ENCODE peak calls at places on chromosomes 13 and 19, in ten cellular contexts. I is endothelial cell of umbilical vein, C is IMR-90, F is astrocyte, W is OCI-LY7, N is H9, H is fibroblast of lung, G is mesenchymal stem cell, V is GM23248, R is A549. K is an unnamed sample.

GRCh38 chr13:99124695-99125334 is 75.8 kb upstream of the UBAC2 start:
- DNase-seq in I (peak), C (peak), F (peak), W (peak), N (no peak), H (peak), G (peak), V (peak), R (peak), K (no peak)

GRCh38 chr19:55179570-55180484 is at the start of gene SYT5:
- DNase-seq in I (no peak), C (no peak), F (no peak), W (peak), N (peak), H (no peak), G (no peak), V (peak), R (peak), K (peak)

GRCh38 chr13:96677029-96677428 is 317.2 kb downstream of the OXGR1 start:
- DNase-seq in I (no peak), C (no peak), F (no peak), W (no peak), N (no peak), H (no peak), G (no peak), V (no peak), R (no peak), K (no peak)

GRCh38 chr13:28744656-28745055 is 25.9 kb upstream of the SLC46A3 start:
- DNase-seq in I (no peak), C (no peak), F (no peak), W (no peak), N (no peak), H (no peak), G (no peak), V (no peak), R (no peak), K (no peak)

GRCh38 chr13:99655351-99656091 is 154.2 kb downstream of the TM9SF2 start:
- DNase-seq in I (no peak), C (peak), F (peak), W (no peak), N (no peak), H (peak), G (peak), V (peak), R (peak), K (no peak)

GRCh38 chr13:22077764-22078163 is 406.9 kb downstream of the FGF9 start:
- DNase-seq in I (no peak), C (no peak), F (no peak), W (no peak), N (no peak), H (no peak), G (no peak), V (no peak), R (no peak), K (no peak)

GRCh38 chr19:4172861-4173473 is 9.4 kb downstream of the SIRT6 start:
- DNase-seq in I (no peak), C (peak), F (no peak), W (no peak), N (peak), H (peak), G (peak), V (peak), R (peak), K (peak)

GRCh38 chr13:75365724-75366173 is 116.2 kb downstream of the TBC1D4 start:
- DNase-seq in I (peak), C (peak), F (peak), W (peak), N (no peak), H (peak), G (peak), V (peak), R (peak), K (no peak)

GRCh38 chr19:13024958-13025653 is 29.8 kb downstream of the NFIX start:
- DNase-seq in I (peak), C (no peak), F (no peak), W (no peak), N (peak), H (peak), G (no peak), V (peak), R (no peak), K (no peak)

GRCh38 chr19:35773020-35773809 is 2.1 kb upstream of the ARHGAP33 start:
- DNase-seq in I (no peak), C (peak), F (peak), W (no peak), N (no peak), H (peak), G (peak), V (peak), R (peak), K (peak)

GRCh38 chr13:72456486-72456885 is 270.9 kb downstream of the MZT1 start:
- DNase-seq in I (no peak), C (no peak), F (no peak), W (no peak), N (no peak), H (no peak), G (no peak), V (no peak), R (no peak), K (no peak)

GRCh38 chr13:33194820-33195692 is 90.5 kb downstream of the STARD13 start:
- DNase-seq in I (peak), C (peak), F (peak), W (no peak), N (no peak), H (peak), G (peak), V (peak), R (no peak), K (no peak)

GRCh38 chr13:29496241-29496712 is 99.2 kb downstream of the SLC7A1 start:
- DNase-seq in I (no peak), C (no peak), F (no peak), W (peak), N (no peak), H (no peak), G (no peak), V (no peak), R (no peak), K (peak)

GRCh38 chr19:13506550-13506878 is 235 bp upstream of the CACNA1A start:
- DNase-seq in I (no peak), C (peak), F (no peak), W (no peak), N (no peak), H (peak), G (no peak), V (peak), R (no peak), K (no peak)

GRCh38 chr13:97491452-97491851 is 57.5 kb downstream of the RAP2A start:
- DNase-seq in I (no peak), C (no peak), F (no peak), W (no peak), N (no peak), H (no peak), G (no peak), V (no peak), R (no peak), K (no peak)

GRCh38 chr19:49106648-49107135 is 7.5 kb upstream of the LIN7B start:
- DNase-seq in I (peak), C (peak), F (no peak), W (peak), N (peak), H (peak), G (peak), V (peak), R (peak), K (peak)

GRCh38 chr19:18669883-18670282 is 13.6 kb upstream of the CRTC1 start:
- DNase-seq in I (no peak), C (no peak), F (no peak), W (no peak), N (no peak), H (no peak), G (no peak), V (no peak), R (no peak), K (no peak)

GRCh38 chr19:18672606-18673337 is 10.7 kb upstream of the CRTC1 start:
- DNase-seq in I (peak), C (peak), F (peak), W (peak), N (peak), H (peak), G (peak), V (peak), R (no peak), K (no peak)

GRCh38 chr19:18670313-18670712 is 13.2 kb upstream of the CRTC1 start:
- DNase-seq in I (no peak), C (no peak), F (no peak), W (no peak), N (no peak), H (no peak), G (no peak), V (no peak), R (no peak), K (no peak)

GRCh38 chr19:18672044-18672451 is 11.4 kb upstream of the CRTC1 start:
- DNase-seq in I (no peak), C (no peak), F (no peak), W (no peak), N (no peak), H (no peak), G (no peak), V (no peak), R (no peak), K (no peak)

DNA sequence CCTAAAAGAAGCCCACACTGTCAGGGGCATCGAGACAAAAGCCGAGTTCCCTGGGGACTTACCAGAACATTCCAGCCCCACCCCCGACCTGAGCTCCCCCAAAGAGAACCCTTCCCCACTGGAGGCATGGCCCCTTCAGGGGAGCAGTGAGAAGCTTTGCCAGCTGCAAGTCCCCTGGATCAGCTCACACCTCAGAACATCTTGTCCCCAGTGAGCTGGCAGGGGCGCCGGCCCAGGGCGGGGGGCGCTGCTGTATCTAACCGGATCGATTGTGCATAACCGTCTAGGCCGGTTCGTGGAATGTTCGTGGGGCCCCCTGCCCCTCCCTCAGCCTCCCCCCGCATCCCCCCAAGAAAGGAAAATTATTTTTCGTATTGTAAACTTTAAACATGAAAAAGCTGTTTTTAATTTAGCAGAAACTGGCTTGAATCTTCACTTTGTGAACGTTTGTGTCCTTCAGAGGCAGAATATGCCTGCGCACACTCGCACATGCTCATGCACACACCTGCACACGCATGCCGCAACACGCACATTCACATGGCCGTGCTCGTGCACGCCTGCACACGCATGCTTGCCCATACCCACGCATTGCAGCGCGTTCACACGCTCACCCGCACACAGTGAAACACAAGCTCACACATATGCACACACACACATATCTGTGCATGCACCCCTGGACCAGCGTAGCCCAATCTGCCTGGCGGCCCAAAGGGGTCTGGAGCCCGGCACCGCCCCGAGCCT is 12.0 kb upstream of the CRTC1 start:
- DNase-seq in I (no peak), C (no peak), F (no peak), W (no peak), N (no peak), H (no peak), G (no peak), V (no peak), R (no peak), K (no peak)
- H3K4me2 ChIP-seq in I (no peak), C (no peak), F (no peak), W (no peak), N (no peak), H (no peak), G (no peak), V (no peak), R (no peak), K (no peak)

DNA sequence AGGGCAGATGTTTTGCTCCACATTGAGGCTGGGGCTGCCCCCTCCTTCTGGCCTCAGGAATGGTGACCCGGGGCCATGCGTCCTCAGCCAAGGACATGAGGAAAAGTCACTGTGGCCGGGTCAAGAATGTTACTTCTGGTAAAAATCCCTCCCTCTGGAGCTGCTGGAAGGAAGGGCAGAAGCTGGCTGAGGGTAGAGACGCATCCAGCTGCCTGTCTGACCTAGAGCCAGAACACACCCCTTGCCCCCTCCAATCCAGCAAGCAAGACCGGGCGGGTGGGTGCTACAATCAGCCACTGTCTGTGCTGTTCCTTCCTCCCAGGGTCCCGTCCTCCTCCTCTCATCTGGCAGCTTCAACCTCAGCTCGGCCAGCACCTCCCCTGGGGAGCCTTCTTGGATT is 59.0 kb downstream of the PTPRS start:
- DNase-seq in I (no peak), C (no peak), F (no peak), W (no peak), N (no peak), H (no peak), G (no peak), V (no peak), R (no peak), K (peak)
- H3K4me2 ChIP-seq in I (no peak), C (no peak), F (no peak), W (no peak), N (no peak), H (no peak), G (no peak), V (no peak), R (no peak), K (no peak)

DNA sequence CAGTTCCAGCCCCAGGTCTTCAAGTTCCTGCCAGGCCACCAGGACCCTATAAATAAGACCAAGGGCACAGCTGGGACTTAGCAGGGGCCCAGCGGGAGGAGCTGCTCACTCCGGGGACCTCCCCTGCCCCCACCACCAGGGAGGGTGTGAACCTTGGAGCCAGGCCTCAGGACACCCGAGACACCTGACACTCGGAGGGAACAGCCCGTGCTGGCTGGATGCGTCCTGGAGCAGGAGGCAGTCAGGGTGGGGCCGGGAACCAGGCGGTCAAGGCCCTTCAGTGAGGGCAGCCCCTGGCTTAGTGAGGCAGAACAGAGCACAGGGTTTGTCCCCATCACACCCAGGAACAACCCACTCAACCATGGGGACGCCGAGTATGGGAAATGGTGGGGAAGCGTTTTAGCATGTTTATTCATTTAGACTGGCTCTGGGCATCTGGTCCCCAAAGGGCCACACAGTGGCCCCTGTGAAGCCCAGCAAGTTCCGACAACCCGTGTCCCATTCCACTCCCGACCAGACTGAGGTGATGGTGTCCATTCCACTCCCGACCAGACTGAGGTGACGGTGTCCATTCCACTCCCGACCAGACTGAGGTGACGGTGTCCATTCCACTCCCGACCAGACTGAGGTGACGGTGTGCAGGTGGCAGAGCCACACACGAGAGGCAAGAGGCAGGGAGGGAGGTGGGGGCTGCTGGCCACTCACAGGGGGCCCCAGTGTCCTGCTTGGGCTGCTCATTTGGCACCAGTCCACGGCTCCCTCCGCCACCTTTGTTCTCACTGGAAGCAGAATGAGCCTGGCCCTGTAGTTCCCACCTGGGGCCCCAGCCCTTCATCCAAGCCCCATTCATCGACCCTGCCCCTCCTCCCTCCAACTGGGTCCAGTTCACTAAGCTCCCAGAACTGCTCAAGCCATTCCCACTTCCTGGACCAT is 2.2 kb upstream of the MIDN start:
- DNase-seq in I (no peak), C (no peak), F (no peak), W (no peak), N (no peak), H (no peak), G (no peak), V (no peak), R (no peak), K (peak)
- H3K4me2 ChIP-seq in I (no peak), C (no peak), F (no peak), W (no peak), N (no peak), H (no peak), G (no peak), V (no peak), R (peak), K (peak)

GRCh38 chr13:112715715-112716460 is 26.1 kb downstream of the ATP11A start:
- DNase-seq in I (no peak), C (no peak), F (no peak), W (no peak), N (no peak), H (no peak), G (no peak), V (peak), R (no peak), K (no peak)
- H3K4me2 ChIP-seq in I (no peak), C (no peak), F (no peak), W (no peak), N (no peak), H (no peak), G (no peak), V (no peak), R (no peak), K (no peak)

GRCh38 chr19:47486900-47487299 is 2.9 kb upstream of the KPTN start:
- DNase-seq in I (no peak), C (no peak), F (no peak), W (peak), N (no peak), H (no peak), G (no peak), V (no peak), R (no peak), K (no peak)
- H3K4me2 ChIP-seq in I (no peak), C (no peak), F (no peak), W (peak), N (no peak), H (no peak), G (no peak), V (no peak), R (no peak), K (no peak)

GRCh38 chr13:35484384-35484783 is 7.9 kb upstream of the MAB21L1 start:
- DNase-seq in I (no peak), C (no peak), F (no peak), W (no peak), N (no peak), H (no peak), G (no peak), V (no peak), R (no peak), K (peak)
- H3K4me2 ChIP-seq in I (no peak), C (no peak), F (no peak), W (peak), N (no peak), H (no peak), G (no peak), V (no peak), R (no peak), K (peak)

DNA sequence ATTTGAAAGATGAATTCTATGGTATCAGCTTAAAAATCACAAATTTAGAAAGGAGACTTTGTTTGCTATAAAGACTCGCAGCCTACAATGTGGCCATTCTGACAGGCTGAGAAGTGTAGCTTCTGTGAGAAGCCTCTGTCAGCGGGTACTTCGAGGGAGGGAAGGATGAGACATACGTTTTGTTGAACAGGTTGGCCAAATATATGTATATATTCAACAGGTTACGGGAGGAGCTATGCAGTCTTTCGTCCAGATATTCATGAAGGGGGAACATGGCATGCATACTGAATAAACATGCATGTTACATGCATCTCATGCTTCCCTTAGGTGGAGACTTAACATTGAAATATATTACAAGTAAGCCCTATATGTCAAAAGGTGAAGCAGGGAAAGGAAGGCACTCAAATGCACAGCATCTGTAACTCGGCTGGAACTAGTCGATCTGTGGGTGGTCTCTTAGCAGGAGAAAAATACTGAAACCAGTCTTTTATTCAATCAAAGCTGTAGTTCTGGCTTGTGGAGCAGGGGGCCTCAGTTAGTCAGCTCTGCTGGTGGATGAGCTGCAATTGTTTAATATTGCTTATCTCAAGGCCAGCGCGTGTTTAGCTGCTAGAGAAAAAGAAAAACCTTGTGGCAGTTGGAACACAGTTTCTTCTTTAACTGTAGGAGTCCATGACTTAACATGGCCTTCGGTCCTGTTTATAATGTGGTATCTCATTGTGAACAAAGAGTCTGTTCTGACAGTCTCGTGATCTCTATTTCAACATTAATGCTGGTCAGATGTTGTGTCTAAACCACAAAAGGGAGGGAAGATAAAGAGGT is 94.3 kb downstream of the FAM216B start:
- DNase-seq in I (peak), C (peak), F (no peak), W (no peak), N (peak), H (no peak), G (peak), V (peak), R (no peak), K (no peak)
- H3K4me2 ChIP-seq in I (no peak), C (peak), F (peak), W (no peak), N (peak), H (peak), G (no peak), V (no peak), R (no peak), K (peak)

K was measured in Karpas-422.